ENCODE peak calls at places on chromosomes 4 and X, in ten cellular contexts. P is spleen; Y is left ventricle myocardium inferior; N is transverse colon; F is IMR-90; X is fibroblast of lung; J is hepatocyte; Z is PC-3; O is effector memory CD4-positive, alpha-beta T cell; S is brain microvascular endothelial cell. V is an unnamed sample.

GRCh38 chr4:156931267-156931666 is 40.3 kb downstream of the PDGFC start:
- DNase-seq in S (peak), F (peak), X (peak), N (peak), O (no peak), Z (peak), Y (no peak), J (peak), P (no peak), V (peak)

GRCh38 chr4:74768857-74769525 is 25.3 kb downstream of the BTC start:
- DNase-seq in N (no peak), S (peak), Y (no peak), X (peak), F (peak), Z (peak), O (no peak), J (peak), P (no peak), V (peak)

GRCh38 chr4:176185068-176185467 is 10.3 kb downstream of the SPATA4 start:
- DNase-seq in J (no peak), Z (peak), Y (no peak), N (no peak), S (peak), F (peak), O (no peak), X (peak), P (no peak), V (no peak)

GRCh38 chrX:9604111-9604907 is 139.5 kb downstream of the TBL1X start:
- DNase-seq in Y (peak), F (no peak), P (no peak), Z (no peak), X (peak), N (no peak), S (no peak), J (no peak), O (no peak), V (peak)

GRCh38 chr4:183264614-183265013 is 55.5 kb downstream of the CLDN22 start:
- DNase-seq in F (peak), O (no peak), J (no peak), N (no peak), Y (no peak), S (no peak), X (peak), Z (no peak), P (no peak), V (no peak)

GRCh38 chr4:76199664-76200211 is 13.9 kb downstream of the SCARB2 start:
- DNase-seq in Y (peak), Z (no peak), J (no peak), O (peak), S (peak), N (peak), F (peak), X (peak), P (peak), V (peak)

GRCh38 chr4:4334798-4335520 is 44.9 kb downstream of the ZBTB49 start:
- DNase-seq in S (peak), J (peak), P (peak), O (peak), F (peak), Y (peak), X (peak), Z (peak), N (peak), V (peak)

GRCh38 chrX:118459494-118459893 is 36.1 kb upstream of the DOCK11 start:
- DNase-seq in F (peak), Y (no peak), P (no peak), X (peak), N (no peak), O (no peak), S (peak), Z (peak), J (peak), V (no peak)

GRCh38 chr4:53813991-53814390 is 222.7 kb upstream of the LNX1 start:
- DNase-seq in X (no peak), Y (no peak), N (no peak), P (no peak), S (no peak), Z (no peak), F (peak), J (no peak), O (no peak), V (no peak)

GRCh38 chrX:80285131-80285773 is 135.0 kb upstream of the TENT5D start:
- DNase-seq in P (no peak), Y (no peak), F (peak), X (no peak), J (peak), N (peak), S (no peak), O (no peak), Z (peak), V (peak)

GRCh38 chrX:26922278-26922677 is 540.9 kb downstream of the PPP4R3C start:
- DNase-seq in F (no peak), Y (no peak), O (no peak), Z (peak), J (no peak), S (peak), X (peak), P (no peak), N (no peak), V (no peak)

GRCh38 chrX:20967725-20968124 is 406.5 kb upstream of the CNKSR2 start:
- DNase-seq in O (no peak), X (no peak), Z (no peak), F (no peak), Y (no peak), S (no peak), P (no peak), J (no peak), N (no peak), V (no peak)

GRCh38 chr4:101415962-101416361 is 68.6 kb upstream of the PPP3CA start:
- DNase-seq in P (peak), Z (no peak), O (no peak), J (no peak), X (no peak), F (no peak), S (no peak), N (no peak), Y (no peak), V (no peak)

GRCh38 chr4:6621556-6621927 is 18.9 kb upstream of the MRFAP1 start:
- DNase-seq in J (no peak), P (peak), N (no peak), Y (no peak), O (no peak), F (no peak), X (no peak), S (no peak), Z (no peak), V (no peak)

GRCh38 chr4:4874254-4874653 is 14.8 kb downstream of the MSX1 start:
- DNase-seq in Z (no peak), Y (no peak), X (no peak), F (no peak), S (no peak), O (no peak), J (no peak), N (no peak), P (no peak), V (no peak)

GRCh38 chrX:72258174-72258573 is 18.9 kb downstream of the RPS4X start:
- DNase-seq in Z (peak), J (peak), Y (no peak), X (peak), O (no peak), S (peak), F (peak), P (no peak), N (no peak), V (no peak)

GRCh38 chr4:11297201-11297600 is 131.5 kb downstream of the HS3ST1 start:
- DNase-seq in Z (peak), X (peak), J (no peak), Y (no peak), O (no peak), P (no peak), F (no peak), N (no peak), S (no peak), V (no peak)

GRCh38 chr4:38105475-38105874 is 145.3 kb downstream of the PTTG2 start:
- DNase-seq in S (no peak), F (no peak), X (no peak), Z (no peak), Y (no peak), N (no peak), O (no peak), P (no peak), J (no peak), V (no peak)

GRCh38 chr4:39706334-39706733 is 8.4 kb downstream of the UBE2K start:
- DNase-seq in F (peak), Z (peak), Y (peak), O (no peak), S (peak), P (no peak), J (peak), N (peak), X (peak), V (peak)

GRCh38 chr4:742742-743311 is 37.2 kb downstream of the PCGF3 start:
- DNase-seq in X (no peak), N (peak), F (peak), P (peak), Z (peak), S (peak), J (peak), O (peak), Y (peak), V (peak)

GRCh38 chr4:110172972-110173371 is 25.4 kb downstream of the ELOVL6 start:
- DNase-seq in Y (no peak), F (no peak), Z (peak), S (no peak), X (no peak), P (no peak), J (peak), O (no peak), N (peak), V (no peak)

GRCh38 chr4:124903995-124904722 is 191.6 kb upstream of the ANKRD50 start:
- DNase-seq in Y (peak), N (no peak), P (no peak), F (peak), Z (peak), S (peak), J (peak), X (peak), O (no peak), V (peak)

GRCh38 chr4:68954126-68954525 is 2.5 kb upstream of the UGT2A3 start:
- DNase-seq in S (no peak), F (no peak), Y (no peak), Z (no peak), J (no peak), X (no peak), O (no peak), N (no peak), P (no peak), V (peak)

GRCh38 chr4:67725132-67725531 is 24.2 kb upstream of the UBA6 start:
- DNase-seq in J (no peak), S (no peak), Z (peak), F (no peak), Y (no peak), X (peak), N (no peak), O (no peak), P (no peak), V (peak)

GRCh38 chr4:26687728-26688127 is 103.8 kb downstream of the TBC1D19 start:
- DNase-seq in F (peak), O (no peak), N (no peak), Y (no peak), P (no peak), X (peak), J (no peak), S (peak), Z (peak), V (no peak)

GRCh38 chr4:91681544-91681943 is 622.2 kb upstream of the GRID2 start:
- DNase-seq in J (peak), P (no peak), O (no peak), F (no peak), S (no peak), X (no peak), Y (no peak), N (no peak), Z (peak), V (no peak)

GRCh38 chrX:129706395-129707072 is 32.2 kb upstream of the XPNPEP2 start:
- DNase-seq in Z (peak), Y (peak), J (no peak), F (no peak), N (no peak), S (no peak), O (no peak), P (no peak), X (no peak), V (peak)

GRCh38 chrX:72105436-72105835 is 26.3 kb downstream of the RTL5 start:
- DNase-seq in S (no peak), Y (no peak), X (no peak), F (no peak), O (peak), P (no peak), Z (no peak), J (no peak), N (no peak), V (no peak)

GRCh38 chrX:1452497-1453389 is at the start of gene ASMTL:
- DNase-seq in J (peak), Y (peak), F (peak), X (peak), Z (peak), O (peak), S (peak), P (peak), N (peak), V (peak)

GRCh38 chr4:22607382-22607781 is 85.4 kb upstream of the GBA3 start:
- DNase-seq in J (peak), P (no peak), F (peak), Y (peak), O (no peak), N (peak), Z (peak), X (peak), S (no peak), V (peak)

GRCh38 chr4:181877329-181877848 is 365.8 kb upstream of the TENM3 start:
- DNase-seq in S (peak), N (no peak), X (peak), Z (no peak), J (no peak), P (no peak), Y (no peak), F (peak), O (no peak), V (no peak)

GRCh38 chrX:153946910-153947769 is 2.7 kb upstream of the RENBP start:
- DNase-seq in Y (peak), F (peak), J (peak), Z (peak), P (peak), X (peak), O (peak), N (peak), S (peak), V (peak)

GRCh38 chr4:14856927-14857220 is 145.4 kb upstream of the CPEB2 start:
- DNase-seq in O (no peak), F (no peak), Z (no peak), N (no peak), Y (no peak), S (no peak), P (no peak), X (no peak), J (no peak), V (no peak)

GRCh38 chr4:157992948-157993839 is 179.6 kb downstream of the GASK1B start:
- DNase-seq in F (no peak), Y (no peak), X (no peak), O (no peak), S (no peak), P (no peak), N (no peak), Z (no peak), J (no peak), V (no peak)

GRCh38 chr4:101649790-101650450 is 140.6 kb upstream of the BANK1 start:
- DNase-seq in S (no peak), Z (no peak), P (no peak), N (no peak), F (no peak), X (peak), Y (no peak), O (no peak), J (no peak), V (no peak)

GRCh38 chrX:65596270-65596669 is 61.7 kb upstream of the LAS1L start:
- DNase-seq in N (peak), Z (peak), F (peak), X (peak), S (peak), O (peak), Y (no peak), J (no peak), P (no peak), V (no peak)

DNA sequence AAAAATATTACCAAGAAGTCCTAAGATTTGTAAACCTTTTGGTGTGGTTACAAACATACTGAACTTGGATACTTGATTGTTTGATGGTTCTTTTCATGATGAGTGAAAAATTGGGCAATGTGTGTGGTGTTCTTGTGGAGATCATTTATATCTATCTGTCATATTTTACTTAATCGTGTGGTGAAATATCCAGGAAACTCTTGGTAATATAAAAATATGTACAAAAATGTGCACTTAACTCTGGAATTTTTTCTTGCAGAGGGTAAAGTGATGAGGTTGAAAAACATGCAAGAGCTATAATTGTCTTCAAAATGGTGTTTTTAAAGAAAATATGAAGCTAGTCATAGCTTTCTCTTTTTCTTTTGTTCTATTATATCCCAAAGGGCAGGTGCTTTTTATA is 2.8 kb downstream of the DCUN1D4 start:
- DNase-seq in J (no peak), P (no peak), S (no peak), X (no peak), F (no peak), Z (no peak), O (no peak), Y (no peak), N (no peak), V (no peak)
- H3K27ac ChIP-seq in J (no peak), P (no peak), S (no peak), X (no peak), F (no peak), Z (no peak), O (no peak), Y (no peak), N (no peak), V (no peak)

GRCh38 chr4:40734497-40734896 is 15.3 kb upstream of the NSUN7 start:
- DNase-seq in S (no peak), Y (no peak), F (no peak), N (no peak), Z (no peak), X (no peak), J (no peak), P (no peak), O (no peak), V (no peak)

GRCh38 chr4:40728341-40728740 is 21.4 kb upstream of the NSUN7 start:
- DNase-seq in J (no peak), S (no peak), O (no peak), F (no peak), Y (no peak), Z (no peak), X (no peak), N (no peak), P (no peak), V (no peak)

GRCh38 chr4:40729555-40729954 is 20.2 kb upstream of the NSUN7 start:
- DNase-seq in F (no peak), N (no peak), Z (no peak), J (no peak), X (no peak), O (no peak), Y (no peak), S (no peak), P (no peak), V (no peak)

GRCh38 chr4:40733752-40734151 is 16.0 kb upstream of the NSUN7 start:
- DNase-seq in Z (no peak), N (no peak), J (no peak), P (no peak), Y (no peak), X (no peak), O (no peak), S (no peak), F (no peak), V (no peak)

GRCh38 chr4:40731792-40732245 is 17.9 kb upstream of the NSUN7 start:
- DNase-seq in N (peak), Y (peak), J (peak), F (no peak), O (no peak), P (peak), X (no peak), Z (no peak), S (no peak), V (peak)
- H3K27ac ChIP-seq in N (no peak), Y (peak), J (peak), F (no peak), O (no peak), P (peak), X (no peak), Z (no peak), S (no peak), V (peak)

DNA sequence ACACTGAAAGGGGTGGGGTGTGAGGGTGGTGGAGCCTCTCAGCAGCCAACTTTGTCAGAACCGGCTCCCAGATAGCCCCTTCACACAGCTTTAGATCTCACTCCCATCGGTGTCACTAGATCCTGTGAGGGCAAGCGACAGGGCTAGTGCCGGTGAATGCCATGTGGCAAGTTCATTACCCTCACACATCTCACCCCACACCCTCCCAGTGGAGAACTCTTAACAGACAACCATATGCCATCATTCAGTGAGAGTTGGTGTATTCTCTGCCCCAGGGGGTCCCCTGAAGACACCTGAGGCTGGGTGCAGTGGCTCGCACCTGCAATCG is 15.3 kb downstream of the SEPTIN6 start:
- DNase-seq in S (no peak), N (no peak), O (no peak), Z (no peak), F (no peak), J (no peak), X (no peak), P (no peak), Y (no peak), V (no peak)
- H3K27ac ChIP-seq in S (no peak), N (peak), O (peak), Z (no peak), F (no peak), J (no peak), X (no peak), P (peak), Y (no peak), V (no peak)

GRCh38 chrX:108167211-108167872 is 75.8 kb downstream of the ATG4A start:
- DNase-seq in S (peak), N (no peak), J (no peak), O (no peak), Y (no peak), X (peak), Z (peak), P (no peak), F (peak), V (no peak)
- H3K27ac ChIP-seq in S (no peak), N (no peak), J (no peak), O (no peak), Y (no peak), X (no peak), Z (peak), P (no peak), F (no peak), V (no peak)

GRCh38 chr4:185054257-185054656 is 36.0 kb downstream of the HELT start:
- DNase-seq in J (no peak), F (no peak), X (no peak), Y (no peak), S (no peak), P (no peak), Z (no peak), N (no peak), O (no peak), V (no peak)
- H3K27ac ChIP-seq in J (no peak), F (no peak), X (no peak), Y (no peak), S (no peak), P (no peak), Z (no peak), N (no peak), O (no peak), V (no peak)

GRCh38 chr4:88868510-88868909 is 170.9 kb upstream of the NAP1L5 start:
- DNase-seq in S (no peak), F (no peak), O (no peak), P (no peak), Y (no peak), Z (no peak), X (no peak), N (peak), J (no peak), V (no peak)
- H3K27ac ChIP-seq in S (no peak), F (no peak), O (no peak), P (no peak), Y (no peak), Z (no peak), X (no peak), N (peak), J (no peak), V (no peak)

DNA sequence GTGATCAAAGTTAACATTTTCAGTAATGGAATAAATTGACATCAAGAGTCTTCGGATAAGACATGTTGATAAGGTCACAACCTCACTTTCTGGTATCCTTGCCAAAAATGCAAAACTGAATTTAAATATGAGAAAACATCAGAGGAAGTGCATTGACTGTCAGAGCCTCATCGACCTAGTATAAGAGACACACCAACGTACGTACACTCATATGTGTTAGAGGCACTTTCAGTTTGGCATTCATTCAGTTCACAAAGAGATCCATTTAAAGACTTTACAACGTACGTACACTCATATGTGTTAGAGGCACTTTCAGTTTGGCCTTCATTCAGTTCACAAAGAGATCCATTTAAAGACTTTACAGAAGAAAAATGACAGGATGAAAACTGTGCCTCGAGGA is 280.3 kb downstream of the INPP4B start:
- DNase-seq in Y (no peak), S (no peak), N (no peak), F (no peak), P (no peak), X (no peak), Z (no peak), J (no peak), O (no peak), V (no peak)
- H3K27ac ChIP-seq in Y (no peak), S (no peak), N (peak), F (no peak), P (peak), X (no peak), Z (no peak), J (no peak), O (peak), V (no peak)